ENCODE peak calls at places on chromosomes 4 and X, in eight cellular contexts. Z is NCI-H460; D is endothelial cell of umbilical vein; S is D341Med; L is NCI-H1105; A is activated T-helper 1 cell treated with anti-CD3 and anti-CD28 coated beads, Interleukin-2, amount 50 U/mL, for 16 hours; C is activated CD4-positive, alpha-beta T cell treated with anti-CD3 and anti-CD28 coated beads, Interleukin-2, amount 10 ng/mL, durations not matched to agents 7 days and 5 days; E is tibial artery. H is an unnamed sample.

GRCh38 chr4:167233523-167234387 is 539 bp downstream of the SPOCK3 start:
- DNase-seq in Z (no peak), D (peak; percentile 23), S (peak; percentile 62), L (no peak), A (no peak), C (no peak), E (no peak), H (peak; percentile 17)

GRCh38 chrX:97026406-97026805 is 142.7 kb downstream of the RPA4 start:
- DNase-seq in Z (no peak), D (peak; percentile 49), S (no peak), L (no peak), A (no peak), C (no peak), E (no peak), H (peak; percentile 68)

GRCh38 chrX:69156638-69157037 is 8.6 kb downstream of the PJA1 start:
- DNase-seq in Z (no peak), D (no peak), S (no peak), L (no peak), A (no peak), C (no peak), E (no peak), H (no peak)

GRCh38 chrX:29858714-29859113 is 356.6 kb upstream of the MAGEB2 start:
- DNase-seq in Z (no peak), D (no peak), S (no peak), L (no peak), A (no peak), C (no peak), E (no peak), H (no peak)

GRCh38 chr4:24912252-24913098 is at the start of gene CCDC149:
- DNase-seq in Z (peak; percentile 14), D (peak; percentile 43), S (peak; percentile 92), L (peak; percentile 72), A (no peak), C (no peak), E (peak; percentile 81), H (peak; percentile 39)

GRCh38 chr4:13461511-13461910 is 22.6 kb downstream of the RAB28 start:
- DNase-seq in Z (no peak), D (no peak), S (no peak), L (no peak), A (no peak), C (no peak), E (no peak), H (no peak)

GRCh38 chr4:165302658-165303057 is 24.8 kb upstream of the MSMO1 start:
- DNase-seq in Z (no peak), D (no peak), S (no peak), L (no peak), A (no peak), C (no peak), E (no peak), H (no peak)

GRCh38 chr4:87240341-87240740 is 19.9 kb upstream of the KLHL8 start:
- DNase-seq in Z (no peak), D (peak; percentile 19), S (no peak), L (no peak), A (no peak), C (no peak), E (no peak), H (no peak)

GRCh38 chr4:138659041-138659565 is 356.5 kb upstream of the NOCT start:
- DNase-seq in Z (no peak), D (no peak), S (no peak), L (no peak), A (no peak), C (no peak), E (no peak), H (no peak)